ENCODE peak calls at places on chromosomes 7 and 10, in seven cellular contexts. K is heart right ventricle, D is Peyer's patch, Y is astrocyte, S is fibroblast of mammary gland, V is nephron progenitor cell, L is H9. F is an unnamed sample.

GRCh38 chr10:124069341-124069740 is 24.1 kb downstream of the CHST15 start:
- DNase-seq in K (no peak), D (no peak), Y (no peak), S (no peak), V (no peak), L (no peak), F (no peak)

GRCh38 chr10:14240253-14241189 is 90.2 kb downstream of the FRMD4A start:
- DNase-seq in K (no peak), D (no peak), Y (peak), S (no peak), V (no peak), L (peak), F (no peak)

GRCh38 chr7:134703781-134704180 is 57.1 kb downstream of the BPGM start:
- DNase-seq in K (no peak), D (peak), Y (peak), S (peak), V (no peak), L (no peak), F (no peak)

GRCh38 chr10:15879663-15880062 is 19.4 kb upstream of the MINDY3 start:
- DNase-seq in K (no peak), D (no peak), Y (no peak), S (no peak), V (no peak), L (no peak), F (no peak)

GRCh38 chr10:30207485-30208052 is 141.5 kb downstream of the MTPAP start:
- DNase-seq in K (no peak), D (no peak), Y (peak), S (no peak), V (no peak), L (no peak), F (no peak)

GRCh38 chr7:64562621-64563275 is at the start of gene ZNF680:
- DNase-seq in K (peak), D (peak), Y (peak), S (peak), V (peak), L (no peak), F (peak)

GRCh38 chr7:26853788-26854393 is 10.5 kb downstream of the SKAP2 start:
- DNase-seq in K (no peak), D (no peak), Y (peak), S (peak), V (no peak), L (no peak), F (no peak)

GRCh38 chr10:123221418-123221817 is 67.2 kb downstream of the BUB3 start:
- DNase-seq in K (no peak), D (no peak), Y (no peak), S (no peak), V (no peak), L (no peak), F (no peak)

GRCh38 chr7:124652237-124652636 is 113.4 kb downstream of the GPR37 start:
- DNase-seq in K (no peak), D (no peak), Y (peak), S (no peak), V (no peak), L (no peak), F (no peak)

GRCh38 chr7:130985361-130985760 is 251.4 kb upstream of the KLF14 start:
- DNase-seq in K (no peak), D (no peak), Y (no peak), S (no peak), V (no peak), L (no peak), F (no peak)

GRCh38 chr7:93148135-93148534 is at the start of gene SAMD9L:
- DNase-seq in K (no peak), D (peak), Y (no peak), S (peak), V (no peak), L (no peak), F (no peak)

GRCh38 chr7:35967366-35968139 is 166.7 kb downstream of the SEPTIN7 start:
- DNase-seq in K (no peak), D (no peak), Y (no peak), S (no peak), V (no peak), L (peak), F (no peak)

GRCh38 chr10:110274629-110275028 is 30.1 kb downstream of the SMNDC1 start:
- DNase-seq in K (no peak), D (no peak), Y (no peak), S (no peak), V (no peak), L (no peak), F (no peak)

GRCh38 chr7:50119815-50120637 is 27.0 kb upstream of the ZPBP start:
- DNase-seq in K (no peak), D (no peak), Y (no peak), S (no peak), V (peak), L (peak), F (no peak)

GRCh38 chr7:322111-322671 is 32.2 kb downstream of the FOXL3 start:
- DNase-seq in K (peak), D (peak), Y (no peak), S (peak), V (peak), L (peak), F (peak)

GRCh38 chr10:3493621-3494020 is 291.4 kb downstream of the KLF6 start:
- DNase-seq in K (no peak), D (no peak), Y (no peak), S (no peak), V (no peak), L (no peak), F (no peak)

GRCh38 chr10:1061930-1062769 is 6.0 kb downstream of the WDR37 start:
- DNase-seq in K (no peak), D (no peak), Y (peak), S (no peak), V (no peak), L (no peak), F (no peak)

GRCh38 chr7:98562336-98563182 is 54.5 kb upstream of the NPTX2 start:
- DNase-seq in K (no peak), D (peak), Y (peak), S (no peak), V (no peak), L (no peak), F (no peak)

GRCh38 chr10:24597426-24597825 is 126.3 kb downstream of the ARHGAP21 start:
- DNase-seq in K (no peak), D (no peak), Y (no peak), S (no peak), V (no peak), L (no peak), F (no peak)

GRCh38 chr7:17732083-17732482 is 208.2 kb downstream of the SNX13 start:
- DNase-seq in K (no peak), D (no peak), Y (no peak), S (no peak), V (no peak), L (no peak), F (no peak)

GRCh38 chr7:78450754-78451153 is 652.2 kb downstream of the PHTF2 start:
- DNase-seq in K (no peak), D (no peak), Y (no peak), S (no peak), V (no peak), L (no peak), F (no peak)

GRCh38 chr10:15780353-15781135 is 60.8 kb upstream of the ITGA8 start:
- DNase-seq in K (peak), D (no peak), Y (peak), S (peak), V (no peak), L (no peak), F (no peak)

GRCh38 chr10:112722758-112723157 is 227.3 kb upstream of the TCF7L2 start:
- DNase-seq in K (no peak), D (no peak), Y (no peak), S (no peak), V (no peak), L (no peak), F (no peak)

GRCh38 chr10:13717571-13717935 is 130.8 kb downstream of the PRPF18 start:
- DNase-seq in K (no peak), D (no peak), Y (no peak), S (no peak), V (no peak), L (no peak), F (no peak)

GRCh38 chr7:84633-85020 is 107.7 kb upstream of the FAM20C start:
- DNase-seq in K (no peak), D (no peak), Y (no peak), S (no peak), V (no peak), L (no peak), F (no peak)

GRCh38 chr7:30238721-30239441 is 45.5 kb upstream of the ZNRF2 start:
- DNase-seq in K (no peak), D (no peak), Y (peak), S (peak), V (no peak), L (no peak), F (no peak)

GRCh38 chr7:101518348-101518747 is 110.7 kb downstream of the MYL10 start:
- DNase-seq in K (no peak), D (no peak), Y (peak), S (peak), V (peak), L (no peak), F (no peak)

GRCh38 chr7:1297476-1297972 is 64.9 kb downstream of the UNCX start:
- DNase-seq in K (no peak), D (no peak), Y (no peak), S (no peak), V (no peak), L (no peak), F (no peak)

GRCh38 chr7:157044943-157045660 is 34.6 kb upstream of the MNX1 start:
- DNase-seq in K (no peak), D (no peak), Y (no peak), S (no peak), V (no peak), L (no peak), F (peak)

GRCh38 chr7:105876964-105877601 is 684 bp upstream of the ATXN7L1 start:
- DNase-seq in K (peak), D (peak), Y (peak), S (peak), V (peak), L (peak), F (no peak)

GRCh38 chr10:75910032-75910431 is 478.6 kb downstream of the LRMDA start:
- DNase-seq in K (no peak), D (no peak), Y (peak), S (peak), V (no peak), L (no peak), F (no peak)

GRCh38 chr10:59000162-59000825 is 176.1 kb upstream of the PHYHIPL start:
- DNase-seq in K (no peak), D (no peak), Y (no peak), S (no peak), V (no peak), L (no peak), F (no peak)

GRCh38 chr10:50421026-50421719 is 169.9 kb upstream of the ASAH2 start:
- DNase-seq in K (peak), D (peak), Y (no peak), S (peak), V (peak), L (peak), F (no peak)

GRCh38 chr10:13859979-13860619 is 273.3 kb downstream of the PRPF18 start:
- DNase-seq in K (no peak), D (no peak), Y (no peak), S (no peak), V (no peak), L (no peak), F (no peak)

GRCh38 chr10:4656576-4657194 is 169.3 kb upstream of the AKR1E2 start:
- DNase-seq in K (peak), D (peak), Y (peak), S (peak), V (peak), L (peak), F (no peak)
- TF ChIP-seq CTCF in K (peak), D (peak), Y (peak), S (peak), V (peak), L (peak), F (peak)

GRCh38 chr7:6164491-6164890 is 107.9 kb downstream of the CYTH3 start:
- DNase-seq in K (peak), D (no peak), Y (no peak), S (no peak), V (peak), L (peak), F (peak)
- TF ChIP-seq CTCF in K (peak), D (no peak), Y (no peak), S (peak), V (peak), L (peak), F (peak)

GRCh38 chr7:54477083-54477482 is 65.1 kb upstream of the VSTM2A start:
- DNase-seq in K (no peak), D (no peak), Y (no peak), S (peak), V (no peak), L (no peak), F (no peak)
- TF ChIP-seq CTCF in K (no peak), D (no peak), Y (no peak), S (peak), V (no peak), L (peak), F (peak)

DNA sequence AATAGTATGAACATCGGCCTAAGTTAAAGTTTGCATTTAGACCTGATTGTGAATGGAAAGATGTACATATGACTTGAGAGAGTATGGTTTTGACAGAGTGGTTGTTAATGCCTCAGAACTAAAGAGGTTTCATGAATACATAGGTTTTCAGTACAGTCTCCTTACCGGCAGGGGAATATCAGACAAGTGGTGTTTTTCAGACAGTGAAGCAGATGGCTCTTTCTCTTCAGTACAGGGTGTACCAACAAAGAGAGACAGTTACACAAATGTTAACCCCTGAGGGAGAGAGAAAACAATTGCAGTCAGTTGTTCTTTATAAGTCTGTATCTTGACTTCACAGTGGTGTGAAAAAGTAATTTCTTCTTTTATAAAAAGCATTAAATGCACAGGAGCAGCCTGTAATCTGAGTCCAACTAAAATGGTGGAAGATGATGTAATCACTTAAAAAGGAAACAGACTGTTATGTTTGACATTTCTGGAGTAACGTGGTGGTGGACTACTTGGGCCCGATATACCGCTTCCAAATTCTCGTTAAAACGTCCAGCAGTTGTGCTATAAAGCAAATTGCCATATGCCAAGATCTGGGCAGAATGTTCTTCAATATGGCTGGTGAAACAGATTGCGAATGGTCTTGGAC is 69.1 kb downstream of the SDK1 start:
- DNase-seq in K (no peak), D (no peak), Y (no peak), S (no peak), V (no peak), L (no peak), F (no peak)
- TF ChIP-seq CTCF in K (no peak), D (no peak), Y (no peak), S (no peak), V (no peak), L (no peak), F (peak)

GRCh38 chr10:34731885-34732701 is 83.0 kb downstream of the PARD3 start:
- DNase-seq in K (no peak), D (no peak), Y (peak), S (peak), V (no peak), L (no peak), F (no peak)

GRCh38 chr10:34731213-34731612 is 83.9 kb downstream of the PARD3 start:
- DNase-seq in K (no peak), D (no peak), Y (no peak), S (no peak), V (no peak), L (no peak), F (no peak)

GRCh38 chr10:34730726-34731125 is 84.4 kb downstream of the PARD3 start:
- DNase-seq in K (no peak), D (no peak), Y (peak), S (no peak), V (no peak), L (no peak), F (no peak)

GRCh38 chr10:34734918-34735317 is 80.2 kb downstream of the PARD3 start:
- DNase-seq in K (no peak), D (no peak), Y (no peak), S (no peak), V (no peak), L (no peak), F (no peak)

GRCh38 chr10:34732926-34733325 is 82.2 kb downstream of the PARD3 start:
- DNase-seq in K (no peak), D (no peak), Y (peak), S (peak), V (no peak), L (no peak), F (no peak)
- TF ChIP-seq CTCF in K (no peak), D (no peak), Y (no peak), S (peak), V (peak), L (peak), F (peak)

DNA sequence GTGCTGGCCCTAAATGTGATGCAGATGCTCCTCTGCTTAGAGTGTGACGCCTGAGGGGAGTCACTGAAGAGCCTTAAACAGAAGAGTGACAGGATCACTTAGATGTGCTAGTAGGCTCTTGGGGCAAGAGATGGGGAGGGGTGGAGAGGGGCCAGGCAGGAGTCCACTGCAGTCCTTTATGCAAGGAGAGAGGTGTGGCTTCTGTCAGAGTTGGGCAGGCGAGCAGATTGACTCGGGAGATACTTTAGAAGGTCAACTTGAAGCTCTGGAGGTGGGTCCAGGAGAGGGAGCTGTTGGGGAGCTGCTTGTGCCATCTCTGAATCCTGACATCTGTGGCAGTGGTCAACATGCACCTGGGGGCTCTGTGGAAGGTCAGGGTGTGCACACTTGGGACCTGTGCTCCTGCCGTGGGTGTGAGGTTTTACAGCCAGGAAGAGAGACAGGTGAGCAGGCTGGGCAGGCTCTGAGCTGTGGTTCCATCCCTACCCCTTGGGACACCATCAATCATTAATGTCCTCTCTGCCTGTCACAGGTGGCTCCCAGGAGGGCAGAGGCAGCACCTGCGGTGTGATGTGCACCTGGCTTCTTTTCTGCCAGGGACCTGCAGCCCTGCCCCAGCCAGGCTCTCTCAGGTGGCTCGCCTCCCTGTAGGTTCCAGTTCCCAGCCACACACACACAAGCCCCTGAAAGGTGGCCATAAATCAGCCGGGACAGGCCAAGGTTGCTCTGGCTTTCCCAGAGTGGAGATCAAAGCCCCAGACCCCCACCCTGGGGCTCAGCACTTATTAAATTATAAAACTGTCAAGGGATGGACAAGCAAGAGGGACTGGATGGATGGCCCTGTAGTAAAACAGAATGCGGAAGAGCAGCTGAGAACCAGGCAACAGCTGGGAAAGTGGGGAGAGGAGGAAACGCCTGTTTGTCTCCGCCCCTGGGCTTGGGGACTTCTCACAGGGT is 14.0 kb downstream of the NEURL1 start:
- DNase-seq in K (no peak), D (peak), Y (no peak), S (no peak), V (peak), L (peak), F (no peak)
- TF ChIP-seq CTCF in K (no peak), D (no peak), Y (no peak), S (no peak), V (no peak), L (peak), F (no peak)

DNA sequence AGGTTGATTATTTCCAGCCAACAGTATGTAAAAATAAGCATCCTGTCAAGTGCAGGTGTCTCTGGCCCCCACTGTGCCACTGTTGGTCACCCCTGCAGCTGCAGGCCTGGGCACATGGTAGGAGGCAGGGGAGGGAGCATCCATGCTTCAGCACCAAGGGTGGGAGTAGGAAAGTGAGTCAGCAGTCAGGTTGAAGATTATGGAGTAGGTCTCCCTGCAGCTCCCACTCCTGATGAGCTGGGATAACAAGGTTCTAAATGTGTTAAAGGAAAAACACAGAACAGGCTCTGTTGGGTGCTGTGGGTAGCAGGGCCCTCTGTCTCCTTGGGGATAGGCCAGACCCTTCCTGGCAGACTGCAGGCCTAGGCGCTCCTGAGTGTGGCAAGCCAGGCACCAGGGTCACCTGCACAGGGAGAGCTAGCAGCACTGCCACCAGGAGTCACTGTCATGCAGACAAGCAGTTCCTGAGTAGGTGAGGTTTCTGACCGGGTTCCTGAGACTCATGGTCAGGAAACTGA is 59.3 kb downstream of the NUDCD3 start:
- DNase-seq in K (no peak), D (peak), Y (no peak), S (no peak), V (peak), L (peak), F (no peak)
- TF ChIP-seq CTCF in K (peak), D (peak), Y (no peak), S (no peak), V (no peak), L (peak), F (no peak)